ENCODE peak calls at places on chromosome 6, in nine cellular contexts. One of them, this sample, is unnamed.

GRCh38 chr6:83920017-83920416 is 60.5 kb downstream of the CYB5R4 start:
- DNase-seq in activated CD8-positive, alpha-beta T cell treated with anti-CD3 and anti-CD28 coated beads, Interleukin-2, amount 10 ng/mL, durations not matched to agents 7 days and 5 days: no peak
- DNase-seq in AG20443: peak
- DNase-seq in activated T-helper 1 cell treated with anti-CD3 and anti-CD28 coated beads, Interleukin-2, amount 50 U/mL, for 16 hours: no peak
- DNase-seq in gastrocnemius medialis: no peak
- DNase-seq in endodermal cell: no peak
- DNase-seq in naive B cell: no peak
- DNase-seq in pancreas: no peak
- DNase-seq in posterior cingulate gyrus: no peak
- DNase-seq in this sample: no peak

GRCh38 chr6:85403331-85404015 is 46.4 kb upstream of the NT5E start:
- DNase-seq in activated CD8-positive, alpha-beta T cell treated with anti-CD3 and anti-CD28 coated beads, Interleukin-2, amount 10 ng/mL, durations not matched to agents 7 days and 5 days: no peak
- DNase-seq in AG20443: peak
- DNase-seq in activated T-helper 1 cell treated with anti-CD3 and anti-CD28 coated beads, Interleukin-2, amount 50 U/mL, for 16 hours: no peak
- DNase-seq in gastrocnemius medialis: no peak
- DNase-seq in endodermal cell: peak
- DNase-seq in naive B cell: no peak
- DNase-seq in pancreas: no peak
- DNase-seq in posterior cingulate gyrus: no peak
- DNase-seq in this sample: no peak

GRCh38 chr6:33007831-33008395 is 1.5 kb downstream of the HLA-DOA start:
- DNase-seq in activated CD8-positive, alpha-beta T cell treated with anti-CD3 and anti-CD28 coated beads, Interleukin-2, amount 10 ng/mL, durations not matched to agents 7 days and 5 days: no peak
- DNase-seq in AG20443: no peak
- DNase-seq in activated T-helper 1 cell treated with anti-CD3 and anti-CD28 coated beads, Interleukin-2, amount 50 U/mL, for 16 hours: no peak
- DNase-seq in gastrocnemius medialis: no peak
- DNase-seq in endodermal cell: no peak
- DNase-seq in naive B cell: no peak
- DNase-seq in pancreas: no peak
- DNase-seq in posterior cingulate gyrus: no peak
- DNase-seq in this sample: no peak

GRCh38 chr6:30816791-30817739 is 67.3 kb upstream of the DDR1 start:
- DNase-seq in activated CD8-positive, alpha-beta T cell treated with anti-CD3 and anti-CD28 coated beads, Interleukin-2, amount 10 ng/mL, durations not matched to agents 7 days and 5 days: no peak
- DNase-seq in AG20443: no peak
- DNase-seq in activated T-helper 1 cell treated with anti-CD3 and anti-CD28 coated beads, Interleukin-2, amount 50 U/mL, for 16 hours: no peak
- DNase-seq in gastrocnemius medialis: no peak
- DNase-seq in endodermal cell: no peak
- DNase-seq in naive B cell: no peak
- DNase-seq in pancreas: no peak
- DNase-seq in posterior cingulate gyrus: no peak
- DNase-seq in this sample: no peak

GRCh38 chr6:81934936-81935335 is 182.5 kb upstream of the TENT5A start:
- DNase-seq in activated CD8-positive, alpha-beta T cell treated with anti-CD3 and anti-CD28 coated beads, Interleukin-2, amount 10 ng/mL, durations not matched to agents 7 days and 5 days: no peak
- DNase-seq in AG20443: no peak
- DNase-seq in activated T-helper 1 cell treated with anti-CD3 and anti-CD28 coated beads, Interleukin-2, amount 50 U/mL, for 16 hours: no peak
- DNase-seq in gastrocnemius medialis: no peak
- DNase-seq in endodermal cell: no peak
- DNase-seq in naive B cell: no peak
- DNase-seq in pancreas: no peak
- DNase-seq in posterior cingulate gyrus: no peak
- DNase-seq in this sample: no peak

GRCh38 chr6:147005499-147005898 is 198.7 kb upstream of the STXBP5 start:
- DNase-seq in activated CD8-positive, alpha-beta T cell treated with anti-CD3 and anti-CD28 coated beads, Interleukin-2, amount 10 ng/mL, durations not matched to agents 7 days and 5 days: no peak
- DNase-seq in AG20443: no peak
- DNase-seq in activated T-helper 1 cell treated with anti-CD3 and anti-CD28 coated beads, Interleukin-2, amount 50 U/mL, for 16 hours: no peak
- DNase-seq in gastrocnemius medialis: no peak
- DNase-seq in endodermal cell: peak
- DNase-seq in naive B cell: no peak
- DNase-seq in pancreas: no peak
- DNase-seq in posterior cingulate gyrus: no peak
- DNase-seq in this sample: no peak

GRCh38 chr6:82458147-82458546 is 94.5 kb downstream of the TPBG start:
- DNase-seq in activated CD8-positive, alpha-beta T cell treated with anti-CD3 and anti-CD28 coated beads, Interleukin-2, amount 10 ng/mL, durations not matched to agents 7 days and 5 days: no peak
- DNase-seq in AG20443: no peak
- DNase-seq in activated T-helper 1 cell treated with anti-CD3 and anti-CD28 coated beads, Interleukin-2, amount 50 U/mL, for 16 hours: no peak
- DNase-seq in gastrocnemius medialis: no peak
- DNase-seq in endodermal cell: no peak
- DNase-seq in naive B cell: no peak
- DNase-seq in pancreas: no peak
- DNase-seq in posterior cingulate gyrus: no peak
- DNase-seq in this sample: no peak

GRCh38 chr6:20160541-20161283 is 51.6 kb downstream of the MBOAT1 start:
- DNase-seq in activated CD8-positive, alpha-beta T cell treated with anti-CD3 and anti-CD28 coated beads, Interleukin-2, amount 10 ng/mL, durations not matched to agents 7 days and 5 days: no peak
- DNase-seq in AG20443: peak
- DNase-seq in activated T-helper 1 cell treated with anti-CD3 and anti-CD28 coated beads, Interleukin-2, amount 50 U/mL, for 16 hours: no peak
- DNase-seq in gastrocnemius medialis: no peak
- DNase-seq in endodermal cell: no peak
- DNase-seq in naive B cell: no peak
- DNase-seq in pancreas: no peak
- DNase-seq in posterior cingulate gyrus: no peak
- DNase-seq in this sample: no peak